ENCODE peak calls at places on chromosomes 7 and 10, in nine cellular contexts. J is K562, Q is astrocyte of the spinal cord, M is mammary epithelial cell, S is RWPE1, W is dorsolateral prefrontal cortex, G is fibroblast of villous mesenchyme, Y is lower lobe of right lung, C is right lobe of liver. V is an unnamed sample.
A peak's percentile ranks its signal among the peaks of the same experiment; 100 is the strongest.

GRCh38 chr10:130986828-130987227 is 324.7 kb downstream of the TCERG1L start:
- DNase-seq in J (no peak), Q (no peak), M (no peak), S (no peak), W (no peak), G (no peak), Y (no peak), C (no peak), V (no peak)

GRCh38 chr7:142482899-142483658 is 225.2 kb upstream of the PRSS58 start:
- DNase-seq in J (peak; percentile 49), Q (peak; percentile 51), M (peak; percentile 27), S (peak; percentile 25), W (peak; percentile 62), G (peak; percentile 60), Y (no peak), C (peak; percentile 41), V (no peak)

GRCh38 chr10:63054889-63055606 is 78.1 kb upstream of the NRBF2 start:
- DNase-seq in J (no peak), Q (no peak), M (peak; percentile 43), S (peak; percentile 17), W (no peak), G (no peak), Y (no peak), C (no peak), V (no peak)

GRCh38 chr7:45923290-45923689 is 2.2 kb upstream of the IGFBP3 start:
- DNase-seq in J (peak; percentile 48), Q (peak; percentile 83), M (peak; percentile 58), S (peak; percentile 50), W (peak; percentile 68), G (peak; percentile 78), Y (peak; percentile 76), C (peak; percentile 79), V (no peak)

GRCh38 chr10:125023862-125024495 is 82.1 kb downstream of the ZRANB1 start:
- DNase-seq in J (no peak), Q (no peak), M (no peak), S (no peak), W (peak; percentile 64), G (peak; percentile 74), Y (peak; percentile 47), C (peak; percentile 63), V (peak; percentile 68)

GRCh38 chr7:18829518-18830252 is 287.8 kb downstream of the TWIST1 start:
- DNase-seq in J (no peak), Q (peak; percentile 50), M (peak; percentile 43), S (no peak), W (no peak), G (peak; percentile 66), Y (no peak), C (no peak), V (no peak)

GRCh38 chr7:72453436-72453835 is 41.3 kb upstream of the CALN1 start:
- DNase-seq in J (no peak), Q (no peak), M (no peak), S (no peak), W (no peak), G (no peak), Y (no peak), C (no peak), V (no peak)

GRCh38 chr10:12689893-12690292 is 311.6 kb downstream of the CCDC3 start:
- DNase-seq in J (no peak), Q (no peak), M (no peak), S (no peak), W (no peak), G (peak; percentile 19), Y (no peak), C (peak; percentile 35), V (no peak)

GRCh38 chr7:71768470-71768869 is 636.5 kb downstream of the GALNT17 start:
- DNase-seq in J (no peak), Q (peak; percentile 14), M (no peak), S (no peak), W (no peak), G (no peak), Y (no peak), C (no peak), V (no peak)

GRCh38 chr10:10394933-10395658 is 622.6 kb upstream of the CELF2 start:
- DNase-seq in J (no peak), Q (peak; percentile 9), M (no peak), S (peak; percentile 64), W (no peak), G (peak; percentile 38), Y (no peak), C (no peak), V (no peak)

GRCh38 chr7:73850781-73851207 is 8.5 kb upstream of the METTL27 start:
- DNase-seq in J (peak; percentile 62), Q (peak; percentile 98), M (peak; percentile 98), S (peak; percentile 92), W (no peak), G (peak; percentile 98), Y (no peak), C (no peak), V (no peak)

GRCh38 chr10:120217736-120218135 is 239.3 kb upstream of the PLPP4 start:
- DNase-seq in J (no peak), Q (no peak), M (no peak), S (no peak), W (no peak), G (no peak), Y (no peak), C (no peak), V (no peak)
- TF ChIP-seq CTCF in J (no peak), Q (no peak), M (no peak), S (no peak), W (no peak), G (no peak), Y (no peak), C (no peak), V (no peak)

GRCh38 chr7:128694742-128695141 is 22.6 kb downstream of the GARIN1A start:
- DNase-seq in J (no peak), Q (no peak), M (no peak), S (no peak), W (no peak), G (no peak), Y (no peak), C (no peak), V (no peak)

GRCh38 chr7:128699196-128699712 is 27.2 kb downstream of the GARIN1A start:
- DNase-seq in J (no peak), Q (no peak), M (no peak), S (no peak), W (no peak), G (no peak), Y (no peak), C (no peak), V (no peak)

GRCh38 chr7:128699895-128700294 is 27.8 kb downstream of the GARIN1A start:
- DNase-seq in J (no peak), Q (no peak), M (no peak), S (no peak), W (no peak), G (no peak), Y (no peak), C (no peak), V (no peak)

GRCh38 chr7:128701062-128701785 is 29.1 kb downstream of the GARIN1A start:
- DNase-seq in J (no peak), Q (no peak), M (peak; percentile 50), S (no peak), W (no peak), G (no peak), Y (no peak), C (no peak), V (no peak)

DNA sequence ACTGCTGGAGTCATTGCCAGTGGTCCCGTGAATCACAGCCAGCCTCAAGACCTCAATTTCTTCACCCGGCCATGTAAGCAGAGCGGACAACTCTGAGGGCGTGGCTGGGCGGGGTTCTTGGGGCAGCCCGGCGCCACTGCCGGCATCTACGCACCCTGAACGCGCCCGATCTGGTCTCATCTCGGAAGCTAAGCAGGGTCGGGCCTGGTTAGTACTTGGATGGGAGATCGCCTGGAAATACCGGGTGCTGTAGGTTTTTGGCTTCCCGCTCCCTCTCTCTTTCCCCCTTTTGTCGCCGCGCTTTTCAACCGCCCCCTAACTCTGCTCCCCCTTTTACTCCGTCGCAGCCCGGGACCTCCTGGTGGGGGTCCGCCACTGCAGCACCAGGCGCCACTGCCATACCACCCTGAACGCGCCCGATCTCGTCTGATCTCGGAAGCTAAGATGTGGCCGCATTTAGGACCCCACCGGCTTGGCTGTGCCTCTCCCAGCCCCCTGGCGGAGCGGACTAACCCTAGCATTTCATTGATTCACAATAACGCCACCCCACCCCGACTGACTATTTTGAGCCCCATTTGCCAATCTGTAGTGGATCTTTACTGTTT is 25.3 kb downstream of the GARIN1A start:
- DNase-seq in J (peak; percentile 90), Q (peak; percentile 54), M (peak; percentile 62), S (peak; percentile 44), W (no peak), G (peak; percentile 71), Y (peak; percentile 69), C (peak; percentile 35), V (no peak)
- TF ChIP-seq CTCF in J (peak; percentile 70), Q (peak; percentile 57), M (peak; percentile 29), S (no peak), W (no peak), G (peak; percentile 49), Y (no peak), C (no peak), V (peak; percentile 74)

DNA sequence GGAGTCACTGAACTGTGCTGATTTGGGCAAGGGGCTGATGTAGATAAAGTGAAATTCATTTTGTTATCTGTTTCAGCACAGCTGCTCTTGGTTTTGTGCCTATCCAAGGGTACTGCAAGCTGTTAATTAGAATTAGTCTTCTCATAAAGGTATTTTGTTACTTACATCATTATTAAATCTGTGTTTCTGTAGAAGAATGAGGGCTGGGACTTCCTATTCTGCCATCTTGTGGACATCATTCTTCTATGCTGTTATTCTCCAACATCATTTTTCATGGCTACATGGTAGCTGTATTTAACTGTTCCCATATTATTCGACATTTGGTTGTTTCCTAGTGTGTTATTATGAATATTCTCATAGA is 76.2 kb upstream of the CCDC71L start:
- DNase-seq in J (no peak), Q (peak; percentile 61), M (peak; percentile 43), S (peak; percentile 12), W (no peak), G (peak; percentile 62), Y (no peak), C (no peak), V (no peak)
- TF ChIP-seq CTCF in J (peak; percentile 39), Q (peak; percentile 46), M (peak; percentile 60), S (peak; percentile 18), W (no peak), G (peak; percentile 52), Y (no peak), C (peak; percentile 34), V (peak; percentile 77)

GRCh38 chr7:134699021-134699818 is 52.6 kb downstream of the BPGM start:
- DNase-seq in J (no peak), Q (no peak), M (no peak), S (no peak), W (no peak), G (no peak), Y (no peak), C (no peak), V (no peak)

GRCh38 chr7:134703241-134703594 is 56.6 kb downstream of the BPGM start:
- DNase-seq in J (no peak), Q (no peak), M (no peak), S (no peak), W (no peak), G (peak; percentile 40), Y (no peak), C (peak; percentile 33), V (no peak)

GRCh38 chr7:134699871-134700270 is 53.2 kb downstream of the BPGM start:
- DNase-seq in J (no peak), Q (no peak), M (no peak), S (no peak), W (no peak), G (peak; percentile 60), Y (no peak), C (no peak), V (no peak)

GRCh38 chr7:134702366-134703240 is 56.0 kb downstream of the BPGM start:
- DNase-seq in J (no peak), Q (peak; percentile 82), M (no peak), S (no peak), W (no peak), G (peak; percentile 54), Y (no peak), C (no peak), V (no peak)

GRCh38 chr7:134701272-134701671 is 54.6 kb downstream of the BPGM start:
- DNase-seq in J (peak; percentile 46), Q (no peak), M (no peak), S (no peak), W (no peak), G (peak; percentile 56), Y (no peak), C (no peak), V (no peak)
- TF ChIP-seq CTCF in J (peak; percentile 66), Q (peak; percentile 58), M (peak; percentile 41), S (no peak), W (peak; percentile 35), G (peak; percentile 55), Y (peak; percentile 29), C (peak; percentile 26), V (peak; percentile 70)

V was measured in chondrocyte.